ENCODE peak calls at places on chromosome 2, in seven cellular contexts. A is SK-N-SH, U is BE2C, V is psoas muscle, X is sigmoid colon, O is ovary, S is neural progenitor cell. I is an unnamed sample.
A peak's percentile ranks its signal among the peaks of the same experiment; 100 is the strongest.

GRCh38 chr2:75224636-75225094 is 25.3 kb upstream of the TACR1 start:
- DNase-seq in A (peak; percentile 28), U (peak; percentile 50), V (no peak), X (no peak), O (no peak), S (no peak), I (no peak)

GRCh38 chr2:111121028-111121872 is 536 bp downstream of the BCL2L11 start:
- DNase-seq in A (peak; percentile 66), U (peak; percentile 29), V (peak; percentile 72), X (peak; percentile 73), O (peak; percentile 54), S (peak; percentile 75), I (peak; percentile 81)

GRCh38 chr2:234630676-234631350 is 133.9 kb upstream of the ARL4C start:
- DNase-seq in A (no peak), U (no peak), V (no peak), X (no peak), O (no peak), S (no peak), I (peak; percentile 11)

GRCh38 chr2:239955989-239956817 is 68.9 kb downstream of the NDUFA10 start:
- DNase-seq in A (no peak), U (no peak), V (peak; percentile 45), X (no peak), O (peak; percentile 16), S (no peak), I (no peak)

GRCh38 chr2:217289909-217290283 is 430.0 kb upstream of the TNP1 start:
- DNase-seq in A (peak; percentile 61), U (peak; percentile 68), V (no peak), X (no peak), O (no peak), S (peak; percentile 77), I (peak; percentile 93)

GRCh38 chr2:55408946-55409868 is 10.4 kb downstream of the CCDC88A start:
- DNase-seq in A (no peak), U (no peak), V (no peak), X (no peak), O (no peak), S (no peak), I (peak; percentile 51)

GRCh38 chr2:25557179-25558036 is 116.0 kb downstream of the DTNB start:
- DNase-seq in A (no peak), U (no peak), V (no peak), X (no peak), O (no peak), S (no peak), I (no peak)

GRCh38 chr2:47024046-47024445 is 108.4 kb upstream of the MCFD2 start:
- DNase-seq in A (no peak), U (no peak), V (peak; percentile 72), X (no peak), O (no peak), S (no peak), I (no peak)

GRCh38 chr2:64586054-64586453 is 61.9 kb downstream of the AFTPH start:
- DNase-seq in A (no peak), U (no peak), V (no peak), X (no peak), O (no peak), S (no peak), I (no peak)

GRCh38 chr2:164913640-164914346 is 41.5 kb downstream of the SLC38A11 start:
- DNase-seq in A (no peak), U (no peak), V (no peak), X (no peak), O (no peak), S (no peak), I (peak; percentile 45)

GRCh38 chr2:119760237-119760807 is 600 bp downstream of the PTPN4 start:
- DNase-seq in A (no peak), U (no peak), V (no peak), X (peak; percentile 75), O (peak; percentile 56), S (no peak), I (no peak)

GRCh38 chr2:62627667-62628066 is 77.8 kb upstream of the EHBP1 start:
- DNase-seq in A (no peak), U (no peak), V (no peak), X (no peak), O (no peak), S (peak; percentile 3), I (no peak)

GRCh38 chr2:236026839-236027238 is 141.3 kb downstream of the GBX2 start:
- DNase-seq in A (no peak), U (no peak), V (no peak), X (no peak), O (no peak), S (no peak), I (no peak)

GRCh38 chr2:206876176-206876575 is 63.1 kb upstream of the CPO start:
- DNase-seq in A (peak; percentile 32), U (no peak), V (no peak), X (no peak), O (no peak), S (peak; percentile 75), I (peak; percentile 8)

GRCh38 chr2:200588076-200588678 is 2.4 kb downstream of the AOX1 start:
- DNase-seq in A (no peak), U (no peak), V (no peak), X (no peak), O (no peak), S (no peak), I (no peak)

GRCh38 chr2:74111380-74111779 is 36.3 kb downstream of the BOLA3 start:
- DNase-seq in A (no peak), U (no peak), V (no peak), X (no peak), O (no peak), S (no peak), I (no peak)

GRCh38 chr2:234305846-234306245 is 191.0 kb downstream of the ARL4C start:
- DNase-seq in A (no peak), U (no peak), V (no peak), X (no peak), O (no peak), S (no peak), I (no peak)

GRCh38 chr2:156005999-156006712 is 326.4 kb downstream of the NR4A2 start:
- DNase-seq in A (no peak), U (no peak), V (peak; percentile 36), X (no peak), O (no peak), S (peak; percentile 11), I (peak; percentile 2)

GRCh38 chr2:22209545-22209944 is 1085.8 kb downstream of the TDRD15 start:
- DNase-seq in A (no peak), U (no peak), V (no peak), X (no peak), O (no peak), S (no peak), I (no peak)

GRCh38 chr2:71934595-71935263 is 212.9 kb downstream of the CYP26B1 start:
- DNase-seq in A (peak; percentile 4), U (no peak), V (peak; percentile 82), X (peak; percentile 85), O (no peak), S (no peak), I (no peak)

GRCh38 chr2:14647714-14648113 is 15.2 kb downstream of the LRATD1 start:
- DNase-seq in A (no peak), U (no peak), V (no peak), X (no peak), O (no peak), S (no peak), I (no peak)

GRCh38 chr2:45637440-45637839 is 14.0 kb upstream of the PRKCE start:
- DNase-seq in A (no peak), U (no peak), V (no peak), X (no peak), O (no peak), S (no peak), I (no peak)

GRCh38 chr2:183269956-183270355 is 145.7 kb downstream of the NUP35 start:
- DNase-seq in A (no peak), U (no peak), V (no peak), X (no peak), O (no peak), S (no peak), I (peak; percentile 42)

GRCh38 chr2:121662651-121663050 is 13.4 kb upstream of the CLASP1 start:
- DNase-seq in A (no peak), U (no peak), V (no peak), X (no peak), O (no peak), S (no peak), I (no peak)

GRCh38 chr2:60818272-60818671 is 62.2 kb downstream of the PAPOLG start:
- DNase-seq in A (no peak), U (no peak), V (no peak), X (no peak), O (no peak), S (no peak), I (peak; percentile 6)

GRCh38 chr2:49583010-49583409 is 428.7 kb upstream of the FSHR start:
- DNase-seq in A (no peak), U (no peak), V (no peak), X (no peak), O (no peak), S (no peak), I (no peak)

GRCh38 chr2:69797235-69797634 is 32.2 kb upstream of the GMCL1 start:
- DNase-seq in A (no peak), U (no peak), V (no peak), X (no peak), O (no peak), S (no peak), I (no peak)

GRCh38 chr2:69798466-69798908 is 31.0 kb upstream of the GMCL1 start:
- DNase-seq in A (no peak), U (no peak), V (no peak), X (peak; percentile 68), O (no peak), S (no peak), I (no peak)

GRCh38 chr2:69801745-69802144 is 27.7 kb upstream of the GMCL1 start:
- DNase-seq in A (no peak), U (no peak), V (no peak), X (no peak), O (no peak), S (no peak), I (no peak)

GRCh38 chr2:69797836-69798465 is 31.5 kb upstream of the GMCL1 start:
- DNase-seq in A (no peak), U (no peak), V (no peak), X (no peak), O (no peak), S (no peak), I (no peak)

GRCh38 chr2:69798909-69799526 is 30.4 kb upstream of the GMCL1 start:
- DNase-seq in A (no peak), U (no peak), V (no peak), X (no peak), O (no peak), S (peak; percentile 29), I (peak; percentile 53)
- H3K4me3 ChIP-seq in A (no peak overlapping the region), U (no peak overlapping the region), V (peak overlapping the region; percentile 32), X (peak overlapping the region; percentile 21), O (peak overlapping the region; percentile 43), S (no peak overlapping the region), I (no peak overlapping the region)

GRCh38 chr2:149492923-149493322 is 94.7 kb downstream of the MMADHC start:
- DNase-seq in A (no peak), U (no peak), V (no peak), X (no peak), O (no peak), S (no peak), I (no peak)
- H3K4me1 ChIP-seq in A (peaks cover 4% of the 10 kb centered on the region), U (no peaks in the 10 kb centered on the region), V (no peaks in the 10 kb centered on the region), X (no peaks in the 10 kb centered on the region), O (no peaks in the 10 kb centered on the region), S (peaks cover 4% of the 10 kb centered on the region), I (no peaks in the 10 kb centered on the region)

GRCh38 chr2:65918760-65919187 is 486.4 kb upstream of the SPRED2 start:
- DNase-seq in A (no peak), U (no peak), V (no peak), X (no peak), O (no peak), S (no peak), I (no peak)
- TF ChIP-seq CTCF in A (no peak), U (peak; percentile 15), V (no peak), X (no peak), O (no peak), S (peak; percentile 38), I (no peak)

GRCh38 chr2:173077506-173078177 is 2.0 kb downstream of the MAP3K20 start:
- DNase-seq in A (no peak), U (no peak), V (no peak), X (no peak), O (no peak), S (no peak), I (peak; percentile 51)
- H3K4me3 ChIP-seq in A (peak overlapping the region; percentile 85), U (peak overlapping the region; percentile 76), V (peak overlapping the region; percentile 89), X (peak overlapping the region; percentile 54), O (peak overlapping the region; percentile 69), S (peak overlapping the region; percentile 69), I (peak overlapping the region; percentile 97)

I was measured in cardiac muscle cell.